ENCODE peak calls at places on chromosomes 1 and 21, in four cellular contexts. One of them, this sample, is unnamed.

GRCh38 chr1:156246762-156247459 is 945 bp downstream of the PAQR6 start:
- DNase-seq in psoas muscle: peak
- DNase-seq in H9: no peak
- DNase-seq in ovary: peak
- DNase-seq in this sample: no peak

GRCh38 chr1:200215350-200215749 is 187.8 kb downstream of the NR5A2 start:
- DNase-seq in psoas muscle: no peak
- DNase-seq in ovary: no peak
- DNase-seq in H9: no peak
- DNase-seq in this sample: no peak

GRCh38 chr1:225766967-225767413 is 10.6 kb upstream of the SRP9 start:
- DNase-seq in H9: no peak
- DNase-seq in ovary: peak
- DNase-seq in psoas muscle: peak
- DNase-seq in this sample: no peak

GRCh38 chr1:167219194-167219593 is 1.5 kb upstream of the POU2F1 start:
- DNase-seq in psoas muscle: no peak
- DNase-seq in H9: no peak
- DNase-seq in ovary: no peak
- DNase-seq in this sample: no peak

GRCh38 chr1:155219592-155220031 is 11.1 kb downstream of the MTX1 start:
- DNase-seq in psoas muscle: no peak
- DNase-seq in H9: peak
- DNase-seq in ovary: peak
- DNase-seq in this sample: no peak

GRCh38 chr1:66335859-66336640 is 197.9 kb upstream of the SGIP1 start:
- DNase-seq in psoas muscle: peak
- DNase-seq in ovary: no peak
- DNase-seq in H9: no peak
- DNase-seq in this sample: peak

GRCh38 chr1:246572795-246573194 is 6.5 kb downstream of the CNST start:
- DNase-seq in psoas muscle: no peak
- DNase-seq in H9: no peak
- DNase-seq in ovary: no peak
- DNase-seq in this sample: no peak

GRCh38 chr1:115229016-115229415 is 109.0 kb downstream of the NGF start:
- DNase-seq in psoas muscle: no peak
- DNase-seq in H9: no peak
- DNase-seq in ovary: no peak
- DNase-seq in this sample: no peak

GRCh38 chr1:209073879-209074278 is 509.6 kb upstream of the CAMK1G start:
- DNase-seq in psoas muscle: no peak
- DNase-seq in ovary: no peak
- DNase-seq in H9: no peak
- DNase-seq in this sample: no peak

GRCh38 chr1:154865442-154866256 is 4.4 kb downstream of the KCNN3 start:
- DNase-seq in psoas muscle: no peak
- DNase-seq in ovary: no peak
- DNase-seq in H9: no peak
- DNase-seq in this sample: no peak

GRCh38 chr1:205633421-205633976 is 1.7 kb upstream of the ELK4 start:
- DNase-seq in ovary: no peak
- DNase-seq in H9: no peak
- DNase-seq in psoas muscle: no peak
- DNase-seq in this sample: no peak

GRCh38 chr1:61588736-61589381 is 136.1 kb downstream of the TM2D1 start:
- DNase-seq in H9: peak
- DNase-seq in ovary: peak
- DNase-seq in psoas muscle: peak
- DNase-seq in this sample: peak

GRCh38 chr1:161092621-161093028 is 3.3 kb upstream of the NECTIN4 start:
- DNase-seq in H9: no peak
- DNase-seq in psoas muscle: no peak
- DNase-seq in ovary: no peak
- DNase-seq in this sample: no peak

GRCh38 chr1:65079941-65080340 is 68.1 kb upstream of the AK4 start:
- DNase-seq in ovary: no peak
- DNase-seq in H9: no peak
- DNase-seq in psoas muscle: no peak
- DNase-seq in this sample: no peak

GRCh38 chr1:212754193-212754592 is 37.4 kb downstream of the NSL1 start:
- DNase-seq in H9: peak
- DNase-seq in ovary: no peak
- DNase-seq in psoas muscle: no peak
- DNase-seq in this sample: no peak

GRCh38 chr1:171219751-171220385 is 28.4 kb upstream of the FMO1 start:
- DNase-seq in H9: peak
- DNase-seq in ovary: no peak
- DNase-seq in psoas muscle: no peak
- DNase-seq in this sample: no peak

GRCh38 chr1:159141584-159142518 is 29.6 kb upstream of the CADM3 start:
- DNase-seq in ovary: no peak
- DNase-seq in H9: peak
- DNase-seq in psoas muscle: no peak
- DNase-seq in this sample: no peak

GRCh38 chr1:229229137-229229720 is 41.7 kb upstream of the RAB4A start:
- DNase-seq in ovary: no peak
- DNase-seq in H9: peak
- DNase-seq in psoas muscle: no peak
- DNase-seq in this sample: no peak

GRCh38 chr1:119791377-119791776 is 19.9 kb downstream of the REG4 start:
- DNase-seq in H9: no peak
- DNase-seq in psoas muscle: no peak
- DNase-seq in ovary: no peak
- DNase-seq in this sample: no peak

GRCh38 chr1:150999051-150999674 is 7.5 kb downstream of the MINDY1 start:
- DNase-seq in H9: no peak
- DNase-seq in psoas muscle: no peak
- DNase-seq in ovary: no peak
- DNase-seq in this sample: no peak

GRCh38 chr1:157289424-157290105 is 151.4 kb upstream of the ETV3 start:
- DNase-seq in H9: peak
- DNase-seq in ovary: no peak
- DNase-seq in psoas muscle: no peak
- DNase-seq in this sample: no peak

GRCh38 chr1:7616076-7616833 is 154.8 kb upstream of the VAMP3 start:
- DNase-seq in H9: peak
- DNase-seq in psoas muscle: peak
- DNase-seq in ovary: peak
- DNase-seq in this sample: peak

GRCh38 chr1:183180634-183181056 is 5.4 kb upstream of the LAMC2 start:
- DNase-seq in H9: no peak
- DNase-seq in psoas muscle: peak
- DNase-seq in ovary: no peak
- DNase-seq in this sample: peak

GRCh38 chr1:229303855-229304254 is 32.9 kb downstream of the RAB4A start:
- DNase-seq in H9: no peak
- DNase-seq in psoas muscle: no peak
- DNase-seq in ovary: no peak
- DNase-seq in this sample: no peak

GRCh38 chr1:7454895-7455784 is 316.0 kb upstream of the VAMP3 start:
- DNase-seq in ovary: peak
- DNase-seq in psoas muscle: no peak
- DNase-seq in H9: no peak
- DNase-seq in this sample: no peak

GRCh38 chr1:78527706-78528105 is 36.9 kb downstream of the PTGFR start:
- DNase-seq in ovary: no peak
- DNase-seq in psoas muscle: no peak
- DNase-seq in H9: no peak
- DNase-seq in this sample: no peak

GRCh38 chr21:38377165-38378093 is 120.6 kb downstream of the KCNJ15 start:
- DNase-seq in H9: no peak
- DNase-seq in ovary: no peak
- DNase-seq in psoas muscle: no peak
- DNase-seq in this sample: no peak

GRCh38 chr1:37038079-37038702 is 3.9 kb upstream of the GRIK3 start:
- DNase-seq in ovary: no peak
- DNase-seq in H9: peak
- DNase-seq in psoas muscle: no peak
- DNase-seq in this sample: no peak

GRCh38 chr1:115134231-115134630 is 44.9 kb upstream of the TSPAN2 start:
- DNase-seq in H9: no peak
- DNase-seq in ovary: no peak
- DNase-seq in psoas muscle: peak
- DNase-seq in this sample: peak

GRCh38 chr1:12475947-12476346 is 142.1 kb downstream of the DHRS3 start:
- DNase-seq in psoas muscle: no peak
- DNase-seq in H9: no peak
- DNase-seq in ovary: no peak
- DNase-seq in this sample: no peak

GRCh38 chr1:170366980-170367379 is 165.0 kb upstream of the GORAB start:
- DNase-seq in H9: no peak
- DNase-seq in psoas muscle: no peak
- DNase-seq in ovary: no peak
- DNase-seq in this sample: no peak

GRCh38 chr1:16617778-16618580 is 4.6 kb upstream of the NBPF1 start:
- DNase-seq in psoas muscle: no peak
- DNase-seq in H9: no peak
- DNase-seq in ovary: no peak
- DNase-seq in this sample: no peak

GRCh38 chr1:153629343-153629665 is 1.1 kb downstream of the S100A1 start:
- DNase-seq in H9: no peak
- DNase-seq in ovary: no peak
- DNase-seq in psoas muscle: no peak
- DNase-seq in this sample: no peak

GRCh38 chr21:37564924-37565529 is 198.5 kb downstream of the DYRK1A start:
- DNase-seq in H9: no peak
- DNase-seq in psoas muscle: no peak
- DNase-seq in ovary: no peak
- DNase-seq in this sample: no peak

GRCh38 chr1:173886746-173887611 is 18.8 kb downstream of the ZBTB37 start:
- DNase-seq in psoas muscle: no peak
- DNase-seq in ovary: no peak
- DNase-seq in H9: no peak
- DNase-seq in this sample: no peak

GRCh38 chr21:26489781-26490180 is 83.3 kb downstream of the CYYR1 start:
- DNase-seq in H9: no peak
- DNase-seq in psoas muscle: no peak
- DNase-seq in ovary: no peak
- DNase-seq in this sample: no peak
- TF ChIP-seq CTCF in H9: peak
- TF ChIP-seq CTCF in psoas muscle: no peak
- TF ChIP-seq CTCF in ovary: no peak
- TF ChIP-seq CTCF in this sample: no peak

GRCh38 chr1:88302843-88303486 is 381.1 kb upstream of the PKN2 start:
- DNase-seq in psoas muscle: no peak
- DNase-seq in H9: no peak
- DNase-seq in ovary: no peak
- DNase-seq in this sample: no peak
- TF ChIP-seq CTCF in psoas muscle: no peak
- TF ChIP-seq CTCF in H9: peak
- TF ChIP-seq CTCF in ovary: peak
- TF ChIP-seq CTCF in this sample: peak

DNA sequence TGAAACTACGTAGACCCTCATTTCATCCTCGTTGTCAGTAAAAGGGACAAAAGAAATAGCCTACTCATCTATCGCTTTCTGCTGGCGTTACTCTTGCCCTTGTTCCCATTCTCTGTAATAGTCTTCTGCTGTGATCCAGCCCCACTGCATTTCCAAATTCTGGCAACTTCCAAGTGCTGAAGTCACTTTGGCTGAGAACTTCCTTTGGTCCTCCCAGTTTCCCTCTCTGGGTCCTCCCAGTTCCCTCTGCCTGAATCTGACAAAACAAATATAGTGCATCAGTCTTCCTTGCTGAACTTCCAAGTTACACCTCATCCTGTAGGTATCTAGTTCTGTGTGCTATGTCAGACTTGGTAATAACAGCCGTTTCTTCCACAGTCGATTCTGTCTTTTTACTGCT is 47.0 kb upstream of the PLA2G4A start:
- DNase-seq in ovary: no peak
- DNase-seq in psoas muscle: no peak
- DNase-seq in H9: no peak
- DNase-seq in this sample: no peak
- TF ChIP-seq CTCF in ovary: no peak
- TF ChIP-seq CTCF in psoas muscle: no peak
- TF ChIP-seq CTCF in H9: no peak
- TF ChIP-seq CTCF in this sample: no peak

GRCh38 chr1:214602764-214603657 is at the start of gene CENPF:
- DNase-seq in psoas muscle: peak
- DNase-seq in H9: peak
- DNase-seq in ovary: peak
- DNase-seq in this sample: peak
- TF ChIP-seq CTCF in psoas muscle: peak
- TF ChIP-seq CTCF in H9: peak
- TF ChIP-seq CTCF in ovary: peak
- TF ChIP-seq CTCF in this sample: peak

This sample was measured in left ventricle myocardium inferior.